ENCODE peak calls at places on chromosomes 4 and X, in four cellular contexts. X, Z, Q and Y are unnamed samples.
A peak's percentile ranks its signal among the peaks of the same experiment; 100 is the strongest.

GRCh38 chr4:85720736-85721135 is 245.8 kb downstream of the ARHGAP24 start:
- DNase-seq in Q (no peak), Z (no peak), X (no peak), Y (no peak)

GRCh38 chr4:41359836-41360213 is 103.1 kb downstream of the UCHL1 start:
- DNase-seq in X (no peak), Q (no peak), Z (no peak), Y (no peak)

GRCh38 chr4:125369098-125369497 is 54.3 kb downstream of the FAT4 start:
- DNase-seq in Z (no peak), Q (no peak), X (no peak), Y (no peak)

GRCh38 chr4:73735231-73735630 is 5.1 kb upstream of the CXCL8 start:
- DNase-seq in Q (no peak), X (no peak), Z (no peak), Y (no peak)

GRCh38 chrX:71282514-71283408 is 674 bp upstream of the NONO start:
- DNase-seq in X (no peak), Z (no peak), Q (no peak), Y (no peak)

GRCh38 chr4:127586922-127587571 is 45.7 kb upstream of the INTU start:
- DNase-seq in Q (no peak), X (no peak), Z (no peak), Y (no peak)

GRCh38 chr4:6926681-6927478 is 17.3 kb downstream of the TBC1D14 start:
- DNase-seq in X (peak; percentile 87), Q (no peak), Z (no peak), Y (peak; percentile 71)

GRCh38 chr4:119897260-119897659 is 169.4 kb downstream of the MAD2L1 start:
- DNase-seq in X (no peak), Q (no peak), Z (no peak), Y (no peak)

GRCh38 chr4:135510582-135510981 is 1309.0 kb upstream of the PABPC4L start:
- DNase-seq in Q (no peak), Z (no peak), X (no peak), Y (no peak)

GRCh38 chrX:115561605-115562491 is 874 bp downstream of the PLS3 start:
- DNase-seq in Z (peak; percentile 39), X (peak; percentile 21), Q (peak; percentile 74), Y (peak; percentile 10)

GRCh38 chr4:100118213-100118612 is 72.1 kb downstream of the DDIT4L start:
- DNase-seq in X (no peak), Q (no peak), Z (no peak), Y (no peak)

GRCh38 chr4:86661006-86661405 is 66.9 kb downstream of the PTPN13 start:
- DNase-seq in Z (no peak), Q (no peak), X (no peak), Y (no peak)

GRCh38 chr4:149534779-149535178 is 280.9 kb downstream of the IQCM start:
- DNase-seq in Q (no peak), X (no peak), Z (no peak), Y (no peak)

GRCh38 chr4:78065514-78066192 is 8.5 kb downstream of the FRAS1 start:
- DNase-seq in Q (no peak), X (no peak), Z (no peak), Y (no peak)

GRCh38 chrX:120356084-120356483 is 5.8 kb upstream of the ATP1B4 start:
- DNase-seq in X (no peak), Q (no peak), Z (no peak), Y (no peak)

GRCh38 chr4:15653430-15653829 is 1.7 kb downstream of the FBXL5 start:
- DNase-seq in Q (no peak), Z (no peak), X (no peak), Y (no peak)

GRCh38 chr4:138891610-138892009 is 124.0 kb upstream of the NOCT start:
- DNase-seq in Z (no peak), Q (no peak), X (no peak), Y (no peak)

GRCh38 chr4:46986922-46987638 is 6.3 kb downstream of the GABRA4 start:
- DNase-seq in X (no peak), Q (no peak), Z (no peak), Y (no peak)
- H3K27me3 ChIP-seq in X (peaks cover 11% of the 10 kb centered on the region), Q (peaks cover 4% of the 10 kb centered on the region), Z (no peaks in the 10 kb centered on the region), Y (no peaks in the 10 kb centered on the region)

DNA sequence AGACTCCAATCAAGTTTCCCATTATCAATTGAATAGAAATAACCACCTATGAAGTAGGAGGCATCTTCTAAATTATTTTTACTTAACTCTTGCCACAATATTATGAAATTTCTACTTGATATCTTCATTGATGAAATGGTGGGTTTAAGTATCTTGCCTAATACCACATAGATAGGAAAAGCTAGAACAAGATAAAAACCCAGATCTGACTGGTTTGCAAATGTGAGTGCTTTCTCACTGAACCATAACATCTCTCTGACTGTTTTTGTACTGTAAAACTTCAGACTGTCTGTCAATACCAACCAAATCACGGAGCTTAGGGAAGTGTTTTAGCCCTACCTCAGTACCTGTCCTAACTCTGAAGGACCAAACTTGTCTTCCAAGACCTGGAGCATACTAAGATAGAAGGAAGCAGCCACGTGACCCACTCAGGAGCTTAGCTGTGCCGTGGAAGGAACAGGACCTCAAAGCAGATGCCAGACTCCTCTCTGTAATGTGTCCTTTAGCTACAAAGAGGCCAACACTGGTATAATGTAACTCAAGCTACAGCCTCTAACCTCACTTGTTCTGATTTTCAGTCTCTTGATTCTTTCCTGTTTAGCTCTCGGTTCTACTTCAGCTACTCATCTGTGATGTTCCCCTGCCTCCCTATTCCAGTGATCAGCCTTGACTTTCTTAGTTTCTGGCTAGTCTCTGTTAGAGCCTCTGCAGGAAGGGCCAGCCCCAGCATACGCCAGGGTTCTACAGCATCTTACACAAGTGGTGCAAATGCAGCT is 84.4 kb downstream of the LRP2BP start:
- DNase-seq in Z (no peak), X (no peak), Q (no peak), Y (no peak)
- H3K27ac ChIP-seq in Z (no peak overlapping the region), X (no peak overlapping the region), Q (no peak overlapping the region), Y (no peak overlapping the region)

GRCh38 chrX:129781134-129782014 is 1.6 kb downstream of the SASH3 start:
- DNase-seq in X (peak; percentile 67), Q (no peak), Z (peak; percentile 35), Y (no peak)
- TF ChIP-seq POLR2AphosphoS5 in X (no peak), Q (no peak), Z (no peak), Y (no peak)

DNA sequence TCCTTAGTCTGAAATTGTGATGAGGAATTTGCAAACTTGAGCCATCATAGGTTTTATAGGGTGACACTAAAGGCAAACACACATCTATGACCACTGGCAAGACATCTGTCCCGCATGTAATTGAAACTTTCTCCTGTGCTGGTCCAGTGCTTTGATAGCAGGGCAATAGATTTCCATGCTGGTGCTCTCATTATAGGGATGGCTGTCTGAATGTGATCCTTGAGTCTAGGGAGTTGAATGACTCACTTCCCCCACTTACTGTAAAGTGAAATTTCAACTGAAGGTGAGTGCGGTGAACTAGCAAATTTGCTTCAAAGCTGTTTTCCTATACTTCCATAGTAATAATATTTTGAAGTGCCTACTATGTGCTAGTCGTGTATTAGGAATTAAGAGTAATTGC is 1630.0 kb downstream of the STIM2 start:
- DNase-seq in Q (no peak), X (no peak), Z (no peak), Y (no peak)
- H3K27me3 ChIP-seq in Q (no peaks in the 10 kb centered on the region), X (no peaks in the 10 kb centered on the region), Z (no peaks in the 10 kb centered on the region), Y (no peaks in the 10 kb centered on the region)